ENCODE peak calls at places on chromosome 22, in eight cellular contexts. B is astrocyte of the cerebellum; N is COR-L47; W is lung; I is HCT116; H is AG04449; G is stimulated activated CD4-positive, alpha-beta T cell treated with anti-CD3 and anti-CD28 coated beads, Interleukin-12 subunit alpha, Interleukin-12 subunit beta, amount 100 ng/mL, for 4 hours; Z is ureter. T is an unnamed sample.

GRCh38 chr22:23225724-23226496 is 45.6 kb downstream of the BCR start:
- DNase-seq in H (no peak), W (peak), B (no peak), Z (peak), N (peak), G (no peak), I (no peak), T (peak)

GRCh38 chr22:20979243-20979809 is 2.8 kb upstream of the LZTR1 start:
- DNase-seq in I (no peak), G (peak), W (peak), B (no peak), Z (peak), N (no peak), H (no peak), T (peak)

GRCh38 chr22:43118953-43119458 is 8.5 kb downstream of the BIK start:
- DNase-seq in I (no peak), H (no peak), G (no peak), W (no peak), B (no peak), N (no peak), Z (no peak), T (no peak)

GRCh38 chr22:18001040-18001893 is 23.1 kb downstream of the MICAL3 start:
- DNase-seq in I (peak), H (peak), W (peak), Z (peak), B (peak), G (peak), N (peak), T (peak)

GRCh38 chr22:20130319-20130718 is 1.3 kb upstream of the ZDHHC8 start:
- DNase-seq in G (no peak), B (no peak), N (peak), Z (no peak), H (no peak), I (no peak), W (no peak), T (no peak)

GRCh38 chr22:29600846-29601245 is 2.6 kb upstream of the NF2 start:
- DNase-seq in G (no peak), I (no peak), B (no peak), W (no peak), H (no peak), Z (no peak), N (no peak), T (no peak)

GRCh38 chr22:30474683-30475424 is 3.0 kb upstream of the SEC14L3 start:
- DNase-seq in B (no peak), W (peak), H (no peak), I (no peak), N (peak), Z (no peak), G (no peak), T (no peak)

GRCh38 chr22:48943567-48944432 is 883.9 kb downstream of the BRD1 start:
- DNase-seq in Z (peak), N (peak), B (no peak), W (peak), H (no peak), I (no peak), G (no peak), T (no peak)

GRCh38 chr22:49892226-49892899 is 25.9 kb downstream of the ALG12 start:
- DNase-seq in W (no peak), B (no peak), Z (no peak), I (no peak), H (no peak), N (no peak), G (no peak), T (no peak)

GRCh38 chr22:30920407-30920806 is 48.2 kb downstream of the MORC2 start:
- DNase-seq in B (peak), G (peak), Z (peak), W (peak), N (peak), I (peak), H (no peak), T (peak)

GRCh38 chr22:19863571-19863970 is 8.9 kb upstream of the GNB1L start:
- DNase-seq in B (no peak), H (no peak), N (no peak), I (no peak), W (no peak), Z (no peak), G (no peak), T (no peak)

GRCh38 chr22:42446151-42446550 is 13.9 kb upstream of the NFAM1 start:
- DNase-seq in I (no peak), B (no peak), W (no peak), Z (no peak), H (no peak), G (no peak), N (no peak), T (no peak)

GRCh38 chr22:24803064-24803542 is 2.9 kb upstream of the SGSM1 start:
- DNase-seq in G (peak), I (peak), W (peak), Z (no peak), H (no peak), B (peak), N (peak), T (peak)

GRCh38 chr22:40449676-40450035 is 79.3 kb downstream of the SGSM3 start:
- DNase-seq in G (no peak), I (no peak), B (peak), N (no peak), Z (no peak), W (no peak), H (peak), T (no peak)

GRCh38 chr22:39482768-39483167 is 19.3 kb upstream of the MIEF1 start:
- DNase-seq in G (no peak), Z (no peak), B (no peak), H (no peak), N (no peak), I (no peak), W (no peak), T (no peak)

GRCh38 chr22:45129703-45130524 is 33.8 kb upstream of the NUP50 start:
- DNase-seq in G (no peak), W (no peak), Z (no peak), N (no peak), B (no peak), H (no peak), I (no peak), T (peak)

GRCh38 chr22:35524966-35525686 is 15.5 kb upstream of the RASD2 start:
- DNase-seq in G (no peak), N (peak), I (no peak), Z (no peak), B (no peak), W (no peak), H (no peak), T (no peak)

GRCh38 chr22:35684270-35684700 is 33.4 kb upstream of the APOL5 start:
- DNase-seq in I (no peak), G (no peak), N (no peak), Z (no peak), B (no peak), W (no peak), H (no peak), T (no peak)

GRCh38 chr22:49006207-49007012 is 821.3 kb downstream of the BRD1 start:
- DNase-seq in N (no peak), B (no peak), I (no peak), Z (no peak), G (no peak), W (no peak), H (no peak), T (no peak)

GRCh38 chr22:27726726-27727449 is 74.7 kb downstream of the MN1 start:
- DNase-seq in W (peak), Z (peak), H (no peak), N (no peak), I (no peak), B (no peak), G (no peak), T (no peak)

GRCh38 chr22:24146190-24146616 is 35.1 kb upstream of the SUSD2 start:
- DNase-seq in N (peak), Z (peak), G (no peak), W (peak), I (no peak), H (peak), B (no peak), T (peak)

GRCh38 chr22:40263191-40263590 is 83.1 kb upstream of the ADSL start:
- DNase-seq in Z (peak), H (no peak), W (no peak), G (no peak), N (no peak), I (no peak), B (no peak), T (no peak)

T was measured in CD8-positive, alpha-beta memory T cell.